ENCODE peak calls at places on chromosomes 5 and 9, in five cellular contexts. One of them, this sample, is unnamed. For H3K4me1 and H3K9me3, the result is how much of the 10 kb centered on the place peaks cover.

GRCh38 chr5:179171816-179172745 is 111.9 kb downstream of the ZNF354C start:
- DNase-seq in right cardiac atrium: peak
- DNase-seq in left ventricle myocardium inferior: no peak
- DNase-seq in ovary: no peak
- DNase-seq in aorta: peak
- DNase-seq in this sample: no peak

GRCh38 chr5:13350754-13351153 is 593.7 kb downstream of the DNAH5 start:
- DNase-seq in left ventricle myocardium inferior: no peak
- DNase-seq in right cardiac atrium: no peak
- DNase-seq in ovary: no peak
- DNase-seq in aorta: no peak
- DNase-seq in this sample: no peak

GRCh38 chr5:138653502-138653901 is 78.3 kb upstream of the HSPA9 start:
- DNase-seq in aorta: no peak
- DNase-seq in right cardiac atrium: no peak
- DNase-seq in left ventricle myocardium inferior: no peak
- DNase-seq in ovary: no peak
- DNase-seq in this sample: no peak

GRCh38 chr5:103211858-103212500 is 46.6 kb upstream of the MACIR start:
- DNase-seq in aorta: no peak
- DNase-seq in ovary: no peak
- DNase-seq in left ventricle myocardium inferior: no peak
- DNase-seq in right cardiac atrium: no peak
- DNase-seq in this sample: no peak

GRCh38 chr5:147673276-147673675 is 109.3 kb downstream of the JAKMIP2 start:
- DNase-seq in aorta: no peak
- DNase-seq in left ventricle myocardium inferior: no peak
- DNase-seq in right cardiac atrium: no peak
- DNase-seq in ovary: no peak
- DNase-seq in this sample: no peak

GRCh38 chr9:3498691-3499090 is 27.1 kb downstream of the RFX3 start:
- DNase-seq in right cardiac atrium: no peak
- DNase-seq in aorta: no peak
- DNase-seq in ovary: no peak
- DNase-seq in left ventricle myocardium inferior: no peak
- DNase-seq in this sample: no peak

GRCh38 chr5:157484768-157485167 is 24.8 kb downstream of the NIPAL4 start:
- DNase-seq in ovary: no peak
- DNase-seq in aorta: no peak
- DNase-seq in right cardiac atrium: peak
- DNase-seq in left ventricle myocardium inferior: peak
- DNase-seq in this sample: peak

GRCh38 chr5:104412649-104413240 is 850.2 kb upstream of the NUDT12 start:
- DNase-seq in aorta: no peak
- DNase-seq in left ventricle myocardium inferior: no peak
- DNase-seq in ovary: no peak
- DNase-seq in right cardiac atrium: no peak
- DNase-seq in this sample: no peak

GRCh38 chr9:36345103-36345846 is 54.8 kb downstream of the RNF38 start:
- DNase-seq in left ventricle myocardium inferior: no peak
- DNase-seq in aorta: no peak
- DNase-seq in right cardiac atrium: no peak
- DNase-seq in ovary: no peak
- DNase-seq in this sample: no peak

GRCh38 chr9:76891874-76892273 is 14.0 kb downstream of the PRUNE2 start:
- DNase-seq in aorta: no peak
- DNase-seq in ovary: no peak
- DNase-seq in left ventricle myocardium inferior: no peak
- DNase-seq in right cardiac atrium: no peak
- DNase-seq in this sample: no peak

GRCh38 chr5:84343171-84343570 is 41.5 kb downstream of the EDIL3 start:
- DNase-seq in left ventricle myocardium inferior: no peak
- DNase-seq in right cardiac atrium: no peak
- DNase-seq in aorta: no peak
- DNase-seq in ovary: no peak
- DNase-seq in this sample: no peak

GRCh38 chr9:15101046-15101445 is 190.8 kb upstream of the FREM1 start:
- DNase-seq in right cardiac atrium: no peak
- DNase-seq in ovary: no peak
- DNase-seq in left ventricle myocardium inferior: no peak
- DNase-seq in aorta: no peak
- DNase-seq in this sample: no peak

GRCh38 chr9:136664000-136664798 is 1.5 kb downstream of the EGFL7 start:
- DNase-seq in aorta: no peak
- DNase-seq in left ventricle myocardium inferior: no peak
- DNase-seq in ovary: no peak
- DNase-seq in right cardiac atrium: peak
- DNase-seq in this sample: no peak
- H3K4me1 ChIP-seq in aorta: under half
- H3K4me1 ChIP-seq in left ventricle myocardium inferior: under half
- H3K4me1 ChIP-seq in ovary: under half
- H3K4me1 ChIP-seq in right cardiac atrium: under half
- H3K4me1 ChIP-seq in this sample: under half

GRCh38 chr5:141241496-141241895 is 3.7 kb upstream of the PCDHB15 start:
- DNase-seq in left ventricle myocardium inferior: no peak
- DNase-seq in right cardiac atrium: no peak
- DNase-seq in aorta: no peak
- DNase-seq in ovary: no peak
- DNase-seq in this sample: no peak
- H3K9me3 ChIP-seq in left ventricle myocardium inferior: half or more
- H3K9me3 ChIP-seq in right cardiac atrium: under half
- H3K9me3 ChIP-seq in aorta: under half
- H3K9me3 ChIP-seq in ovary: under half
- H3K9me3 ChIP-seq in this sample: under half

DNA sequence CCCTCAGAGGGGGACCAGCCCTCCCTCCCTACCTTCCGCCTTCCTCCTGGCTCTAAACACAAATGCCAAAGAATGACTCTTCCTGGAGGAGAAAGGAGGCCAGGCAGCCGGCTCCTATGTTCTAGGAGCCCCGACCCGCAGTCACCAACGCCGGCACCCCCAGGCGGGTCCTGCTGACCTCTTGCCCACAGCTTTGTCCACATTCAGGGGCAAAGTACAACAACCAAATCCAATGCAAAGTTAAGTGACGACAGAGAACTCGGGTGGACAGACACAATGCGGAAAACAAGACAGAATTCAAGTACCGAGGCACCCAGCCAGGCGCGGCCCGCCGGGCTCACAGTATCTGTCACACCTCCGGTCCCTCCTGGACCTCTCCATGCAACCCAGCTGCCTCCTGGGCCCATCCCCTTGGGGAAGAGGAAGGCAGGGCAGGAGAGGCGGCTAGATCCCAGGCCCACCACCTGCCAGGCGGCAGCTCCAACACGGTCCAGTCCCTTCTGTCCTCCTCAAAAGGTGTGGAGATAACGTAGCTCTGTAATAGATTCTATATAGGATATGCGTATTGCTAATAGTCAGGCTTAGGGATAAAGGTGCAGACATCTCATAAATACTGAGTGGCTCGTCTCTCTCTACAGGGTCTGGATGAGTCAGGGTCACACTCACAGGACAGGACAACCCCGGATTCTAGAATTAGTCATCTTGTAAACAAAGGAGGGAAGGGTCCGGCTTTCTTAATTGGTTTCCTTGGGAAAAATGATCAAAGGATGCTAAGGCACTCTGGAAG is 46.9 kb upstream of the UBAC1 start:
- DNase-seq in right cardiac atrium: peak
- DNase-seq in ovary: no peak
- DNase-seq in aorta: no peak
- DNase-seq in left ventricle myocardium inferior: no peak
- DNase-seq in this sample: no peak
- H3K4me1 ChIP-seq in right cardiac atrium: under half
- H3K4me1 ChIP-seq in ovary: under half
- H3K4me1 ChIP-seq in aorta: under half
- H3K4me1 ChIP-seq in left ventricle myocardium inferior: half or more
- H3K4me1 ChIP-seq in this sample: under half

GRCh38 chr5:2900360-2900759 is 148.9 kb upstream of the IRX2 start:
- DNase-seq in left ventricle myocardium inferior: no peak
- DNase-seq in right cardiac atrium: no peak
- DNase-seq in ovary: no peak
- DNase-seq in aorta: no peak
- DNase-seq in this sample: no peak

GRCh38 chr5:2901096-2901495 is 149.6 kb upstream of the IRX2 start:
- DNase-seq in aorta: no peak
- DNase-seq in right cardiac atrium: no peak
- DNase-seq in left ventricle myocardium inferior: no peak
- DNase-seq in ovary: no peak
- DNase-seq in this sample: no peak

GRCh38 chr5:2902742-2903297 is 151.3 kb upstream of the IRX2 start:
- DNase-seq in right cardiac atrium: no peak
- DNase-seq in aorta: no peak
- DNase-seq in ovary: no peak
- DNase-seq in left ventricle myocardium inferior: no peak
- DNase-seq in this sample: no peak

GRCh38 chr5:2902186-2902585 is 150.7 kb upstream of the IRX2 start:
- DNase-seq in ovary: no peak
- DNase-seq in left ventricle myocardium inferior: no peak
- DNase-seq in aorta: no peak
- DNase-seq in right cardiac atrium: no peak
- DNase-seq in this sample: no peak

DNA sequence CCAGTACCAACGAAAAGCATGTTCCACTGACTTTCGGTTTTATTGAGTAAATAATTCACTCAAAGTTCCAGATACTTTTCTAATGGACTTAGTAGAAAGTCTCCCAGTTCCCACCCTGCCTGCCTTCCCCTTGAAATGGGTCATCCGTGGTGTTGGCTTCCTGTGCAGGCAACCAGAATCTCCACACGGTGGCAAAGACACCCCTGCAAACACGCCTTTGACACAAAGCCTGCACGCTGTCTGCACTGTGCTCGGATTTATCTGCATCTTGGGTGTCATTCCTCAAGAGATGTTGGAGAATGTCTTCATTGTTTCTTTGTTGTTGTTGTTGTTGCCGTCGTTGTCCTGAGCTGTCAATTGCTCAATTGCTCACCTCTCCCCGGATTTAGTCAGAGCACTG is 150.0 kb upstream of the IRX2 start:
- DNase-seq in left ventricle myocardium inferior: no peak
- DNase-seq in right cardiac atrium: no peak
- DNase-seq in aorta: no peak
- DNase-seq in ovary: no peak
- DNase-seq in this sample: no peak
- H3K9me3 ChIP-seq in left ventricle myocardium inferior: under half
- H3K9me3 ChIP-seq in right cardiac atrium: under half
- H3K9me3 ChIP-seq in aorta: under half
- H3K9me3 ChIP-seq in ovary: under half
- H3K9me3 ChIP-seq in this sample: under half